ENCODE peak calls at places on chromosomes 12 and 14, in four cellular contexts. W is K562, D is IMR-90, A is H1. L is an unnamed sample.

GRCh38 chr12:28107679-28108078 is 82.6 kb upstream of the CCDC91 start:
- DNase-seq in W (no peak), D (no peak), A (no peak), L (no peak)

GRCh38 chr14:87133073-87133815 is 859.7 kb downstream of the GALC start:
- DNase-seq in W (no peak), A (no peak), D (peak), L (no peak)

GRCh38 chr12:58633479-58633878 is 286.8 kb downstream of the LRIG3 start:
- DNase-seq in D (peak), W (no peak), A (no peak), L (no peak)

GRCh38 chr12:95738024-95738611 is 52.4 kb downstream of the NTN4 start:
- DNase-seq in W (no peak), D (no peak), A (no peak), L (no peak)

GRCh38 chr12:120688527-120689071 is 1.6 kb downstream of the MLEC start:
- DNase-seq in A (no peak), D (no peak), W (no peak), L (no peak)

GRCh38 chr14:101215936-101216335 is 312.4 kb upstream of the RTL1 start:
- DNase-seq in D (no peak), A (peak), W (no peak), L (no peak)

GRCh38 chr14:94143239-94143638 is 13.8 kb upstream of the IFI27L2 start:
- DNase-seq in A (peak), D (no peak), W (peak), L (no peak)

GRCh38 chr12:120264086-120264485 is 1.4 kb downstream of the PXN start:
- DNase-seq in W (no peak), A (no peak), D (no peak), L (no peak)

GRCh38 chr14:104111301-104112112 is 26.0 kb downstream of the ASPG start:
- DNase-seq in A (peak), W (no peak), D (no peak), L (no peak)

GRCh38 chr14:25178255-25178654 is 128.3 kb upstream of the STXBP6 start:
- DNase-seq in A (no peak), W (no peak), D (no peak), L (no peak)

GRCh38 chr12:102685841-102686240 is 205.5 kb upstream of the IGF1 start:
- DNase-seq in D (no peak), W (no peak), A (no peak), L (no peak)

GRCh38 chr12:127063339-127064090 is 1203.5 kb upstream of the TMEM132C start:
- DNase-seq in W (peak), D (no peak), A (no peak), L (no peak)

GRCh38 chr14:105945891-105946290 is 419.5 kb downstream of the TMEM121 start:
- DNase-seq in A (no peak), W (no peak), D (no peak), L (no peak)

GRCh38 chr12:57280234-57281062 is 29.5 kb upstream of the STAC3 start:
- DNase-seq in D (peak), A (no peak), W (peak), L (peak)

GRCh38 chr14:85313801-85314207 is 216.1 kb upstream of the FLRT2 start:
- DNase-seq in A (no peak), W (no peak), D (peak), L (no peak)

GRCh38 chr12:54535474-54535873 is 13.9 kb upstream of the PDE1B start:
- DNase-seq in D (no peak), W (no peak), A (no peak), L (no peak)

GRCh38 chr12:112932485-112933151 is 5.7 kb upstream of the OAS3 start:
- DNase-seq in W (no peak), D (no peak), A (no peak), L (no peak)

GRCh38 chr12:50088577-50089335 is 3.6 kb downstream of the SMARCD1 start:
- DNase-seq in W (peak), D (peak), A (no peak), L (peak)

GRCh38 chr14:90344920-90345557 is 13.3 kb upstream of the NRDE2 start:
- DNase-seq in A (no peak), D (peak), W (no peak), L (no peak)

GRCh38 chr14:104138098-104138890 is at the start of gene KIF26A:
- DNase-seq in A (peak), W (no peak), D (no peak), L (no peak)

GRCh38 chr12:57844725-57845477 is 1.6 kb downstream of the CTDSP2 start:
- DNase-seq in A (no peak), W (peak), D (peak), L (no peak)

GRCh38 chr14:106831322-106831720 is 1304.9 kb downstream of the TMEM121 start:
- DNase-seq in D (no peak), W (no peak), A (peak), L (no peak)

GRCh38 chr12:28023156-28023887 is 50.8 kb upstream of the PTHLH start:
- DNase-seq in W (no peak), D (peak), A (no peak), L (no peak)

GRCh38 chr14:94392510-94392935 is 4.1 kb upstream of the SERPINA1 start:
- DNase-seq in W (no peak), A (no peak), D (peak), L (peak)

GRCh38 chr14:32991706-32992105 is 53.0 kb downstream of the NPAS3 start:
- DNase-seq in A (no peak), W (no peak), D (no peak), L (no peak)

GRCh38 chr12:2264622-2265306 is 212.0 kb downstream of the CACNA1C start:
- DNase-seq in D (peak), W (no peak), A (no peak), L (no peak)

GRCh38 chr14:50381823-50382287 is 14.8 kb downstream of the CDKL1 start:
- DNase-seq in W (no peak), A (no peak), D (no peak), L (no peak)

GRCh38 chr12:54840293-54840692 is 14.0 kb upstream of the MUCL1 start:
- DNase-seq in D (no peak), A (no peak), W (no peak), L (no peak)

GRCh38 chr12:49323524-49324097 is 556 bp downstream of the TROAP start:
- DNase-seq in A (no peak), W (no peak), D (no peak), L (no peak)

GRCh38 chr12:126157575-126157966 is 1092.3 kb downstream of the AACS start:
- DNase-seq in W (no peak), D (no peak), A (no peak), L (no peak)

GRCh38 chr12:19402743-19403400 is 36.4 kb upstream of the AEBP2 start:
- DNase-seq in A (no peak), W (no peak), D (peak), L (no peak)

GRCh38 chr12:104137175-104137901 is 672 bp downstream of the NFYB start:
- DNase-seq in W (peak), A (peak), D (peak), L (peak)

GRCh38 chr12:11980133-11980532 is 90.6 kb upstream of the BCL2L14 start:
- DNase-seq in D (no peak), A (no peak), W (no peak), L (peak)

GRCh38 chr12:94616217-94616729 is 34.1 kb downstream of the TMCC3 start:
- DNase-seq in D (no peak), W (peak), A (no peak), L (no peak)

GRCh38 chr12:57459750-57460400 is at the start of gene GLI1:
- DNase-seq in D (peak), A (no peak), W (peak), L (no peak)

GRCh38 chr14:88941414-88941813 is 117.0 kb downstream of the TTC8 start:
- DNase-seq in D (no peak), W (no peak), A (no peak), L (no peak)

GRCh38 chr12:40033260-40033649 is 72.6 kb downstream of the SLC2A13 start:
- DNase-seq in D (no peak), A (no peak), W (no peak), L (no peak)

GRCh38 chr12:52050116-52050770 is 999 bp upstream of the NR4A1 start:
- DNase-seq in W (no peak), A (peak), D (peak), L (no peak)

DNA sequence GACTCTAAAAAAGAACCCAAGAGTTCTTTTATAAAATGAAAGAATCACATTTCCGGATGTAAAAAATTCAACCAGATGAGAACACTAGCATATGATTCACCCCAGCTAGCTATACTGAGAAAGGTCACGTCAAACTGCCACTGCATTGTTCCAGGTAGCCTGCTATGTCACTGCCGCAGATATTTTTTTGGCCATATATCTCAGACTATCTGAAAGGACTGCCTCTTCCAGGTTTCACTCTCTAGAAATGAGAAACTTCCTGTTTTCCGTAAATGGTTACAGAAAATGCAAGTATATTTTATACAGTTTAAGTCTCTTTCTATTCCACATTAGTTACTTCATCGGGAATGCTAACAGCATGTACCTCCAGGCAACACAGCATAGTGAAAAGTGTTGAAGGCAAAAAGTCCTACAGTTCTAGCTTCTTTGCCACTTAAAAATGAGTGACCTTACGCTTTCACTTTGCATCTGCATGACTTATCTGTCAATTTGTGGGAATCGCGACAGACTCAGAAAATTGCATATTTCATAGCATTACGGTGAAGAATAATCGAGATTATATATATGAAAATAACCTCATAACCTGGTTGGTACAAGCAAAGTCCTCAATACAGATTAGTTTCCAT is 105.2 kb downstream of the MED13L start:
- DNase-seq in D (no peak), A (no peak), W (peak), L (no peak)
- TF ChIP-seq CHD1 in D (no peak), A (no peak), W (no peak), L (no peak)

DNA sequence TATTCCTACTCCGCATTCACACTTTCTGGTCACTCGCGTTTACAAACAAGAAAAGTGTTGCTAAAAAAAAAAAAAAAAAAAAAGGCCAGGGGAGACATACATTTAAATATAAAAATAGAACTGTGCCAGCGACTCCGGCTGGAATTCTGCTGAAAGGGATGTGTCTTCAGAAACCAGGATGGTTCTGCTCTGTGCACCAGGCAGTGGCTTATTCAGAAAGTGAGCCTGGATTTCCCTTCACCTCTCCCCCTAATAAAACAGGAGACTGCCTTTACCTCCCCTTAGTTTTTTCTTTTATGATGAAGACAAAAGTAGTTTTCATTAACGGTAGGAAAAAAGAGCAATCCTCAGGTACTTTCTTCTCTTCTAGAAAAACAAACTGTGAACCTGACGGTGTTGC is 384 bp downstream of the SLC7A8 start:
- DNase-seq in W (no peak), A (no peak), D (no peak), L (no peak)
- TF ChIP-seq CHD1 in W (no peak), A (no peak), D (no peak), L (no peak)

GRCh38 chr12:43143278-43143677 is 408.7 kb downstream of the ADAMTS20 start:
- DNase-seq in W (no peak), A (no peak), D (no peak), L (no peak)

GRCh38 chr12:43151406-43152080 is 400.5 kb downstream of the ADAMTS20 start:
- DNase-seq in W (no peak), D (no peak), A (no peak), L (no peak)

GRCh38 chr12:43148711-43149110 is 403.3 kb downstream of the ADAMTS20 start:
- DNase-seq in D (no peak), A (no peak), W (no peak), L (no peak)

DNA sequence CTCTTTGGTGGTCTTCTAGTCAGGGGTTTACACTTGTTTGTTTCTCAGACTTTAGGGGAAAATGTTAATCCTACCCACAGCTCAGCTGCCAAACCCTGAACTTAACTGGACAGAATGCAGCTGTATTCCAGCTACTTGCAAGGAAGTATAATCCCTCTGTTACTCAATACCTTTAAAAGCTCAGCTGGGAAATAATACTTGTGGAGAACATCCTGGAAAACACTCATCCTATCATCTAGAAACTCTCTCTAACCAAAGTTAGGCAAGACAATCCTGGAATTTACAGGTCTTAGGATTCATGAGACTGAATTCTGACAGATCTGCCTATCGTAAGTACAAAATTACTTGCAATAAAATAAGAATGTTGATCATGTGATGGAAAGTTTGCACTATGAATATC is 404.1 kb downstream of the ADAMTS20 start:
- DNase-seq in A (no peak), W (no peak), D (peak), L (no peak)
- TF ChIP-seq CHD1 in A (no peak), W (no peak), D (no peak), L (no peak)

DNA sequence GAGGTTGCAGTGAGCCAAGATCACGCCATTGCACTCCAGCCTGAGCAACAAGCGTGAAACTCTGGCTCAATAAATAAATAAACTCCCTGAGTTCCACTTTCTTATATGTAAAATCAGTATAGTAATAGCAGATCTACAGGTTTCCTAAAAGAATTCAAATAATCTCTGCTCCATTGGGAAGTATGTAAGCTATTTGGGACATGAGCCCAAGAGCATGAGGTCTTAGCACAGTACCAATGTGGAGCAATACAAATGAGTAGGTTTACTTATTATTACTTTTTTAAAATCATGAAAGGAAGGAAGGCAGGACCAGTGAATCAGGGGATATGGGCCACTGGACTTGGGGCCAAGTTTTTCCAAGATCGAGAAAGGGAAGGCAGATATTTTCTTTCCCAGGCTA is 216.9 kb upstream of the DIO2 start:
- DNase-seq in D (peak), W (no peak), A (no peak), L (no peak)
- TF ChIP-seq CHD1 in D (no peak), W (no peak), A (no peak), L (no peak)

L was measured in GM12878.